ENCODE peak calls at places on chromosomes 5 and 9, in seven cellular contexts. D is endothelial cell, X is Caco-2, Q is RWPE1, P is astrocyte, S is left ventricle myocardium inferior, E is cardiac muscle cell. K is an unnamed sample.

GRCh38 chr5:82512025-82512424 is 233.9 kb upstream of the RPS23 start:
- DNase-seq in E (peak), Q (no peak), D (no peak), X (no peak), P (no peak), S (no peak), K (peak)

GRCh38 chr5:124088289-124089064 is 576.5 kb downstream of the CSNK1G3 start:
- DNase-seq in S (no peak), X (no peak), E (no peak), Q (no peak), D (no peak), P (no peak), K (no peak)

GRCh38 chr5:131974956-131975726 is 29.7 kb upstream of the MEIKIN start:
- DNase-seq in E (no peak), Q (no peak), X (no peak), S (no peak), D (no peak), P (no peak), K (peak)

GRCh38 chr5:124922255-124922975 is 176.0 kb upstream of the ZNF608 start:
- DNase-seq in Q (no peak), E (no peak), D (no peak), X (no peak), S (no peak), P (no peak), K (no peak)

GRCh38 chr9:129270205-129270604 is 92.1 kb upstream of the IER5L start:
- DNase-seq in P (no peak), Q (no peak), E (no peak), D (no peak), S (peak), X (no peak), K (peak)

GRCh38 chr9:2016411-2017208 is 1.5 kb downstream of the SMARCA2 start:
- DNase-seq in E (peak), D (peak), Q (peak), X (peak), S (peak), P (peak), K (peak)

GRCh38 chr9:94611638-94612068 is 18.0 kb upstream of the FBP2 start:
- DNase-seq in S (no peak), D (no peak), Q (no peak), E (no peak), P (no peak), X (no peak), K (peak)

GRCh38 chr9:71734953-71735352 is 33.4 kb downstream of the CEMIP2 start:
- DNase-seq in P (peak), Q (no peak), S (no peak), E (no peak), X (no peak), D (no peak), K (no peak)

GRCh38 chr9:14221558-14221957 is 92.4 kb downstream of the NFIB start:
- DNase-seq in P (peak), E (peak), D (no peak), S (no peak), X (no peak), Q (peak), K (no peak)

GRCh38 chr9:114621975-114622609 is 11.0 kb downstream of the TMEM268 start:
- DNase-seq in D (no peak), P (peak), S (no peak), E (peak), X (no peak), Q (peak), K (no peak)

GRCh38 chr9:134641173-134641985 is at the start of gene COL5A1:
- DNase-seq in D (peak), P (peak), E (peak), X (peak), S (peak), Q (peak), K (peak)
- TF ChIP-seq CTCF in D (no peak), P (no peak), E (no peak), X (no peak), S (peak), Q (no peak), K (no peak)

DNA sequence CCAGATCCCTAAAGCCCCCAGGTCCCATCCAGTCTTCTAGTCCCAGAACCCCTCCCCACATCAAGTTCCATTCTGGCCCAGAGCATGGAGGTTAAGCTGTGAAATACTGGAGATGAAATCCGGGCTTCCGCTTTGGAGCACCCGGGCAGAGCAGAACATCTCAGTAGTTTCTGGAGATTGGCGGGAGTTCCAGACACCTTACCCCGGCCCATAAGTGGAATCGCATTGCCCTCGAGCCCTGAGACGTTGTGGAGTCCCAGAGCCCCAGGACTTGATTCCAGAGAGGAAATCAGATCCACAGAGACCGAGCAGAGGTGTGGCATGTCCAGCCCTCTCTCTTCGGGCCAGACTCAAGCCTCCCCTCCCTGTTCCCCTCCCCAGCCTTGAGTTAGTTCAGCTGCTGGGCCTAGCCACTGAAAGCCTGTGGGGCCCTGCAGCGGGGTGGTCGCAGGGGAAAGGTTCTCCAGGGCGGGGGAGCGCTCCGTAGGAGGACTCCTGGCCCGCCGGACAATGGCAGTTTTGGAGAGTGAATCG is 937 bp upstream of the PAX5 start:
- DNase-seq in S (no peak), P (no peak), D (no peak), Q (no peak), E (no peak), X (no peak), K (no peak)
- TF ChIP-seq CTCF in S (no peak), P (no peak), D (no peak), Q (no peak), E (no peak), X (no peak), K (peak)

GRCh38 chr5:42513246-42513645 is 90.0 kb downstream of the GHR start:
- DNase-seq in Q (no peak), E (no peak), X (no peak), S (no peak), P (no peak), D (no peak), K (no peak)

GRCh38 chr5:42516282-42517042 is 93.2 kb downstream of the GHR start:
- DNase-seq in P (no peak), D (no peak), E (no peak), X (no peak), S (no peak), Q (no peak), K (no peak)

GRCh38 chr5:42515504-42515903 is 92.3 kb downstream of the GHR start:
- DNase-seq in S (no peak), Q (no peak), D (no peak), P (no peak), X (no peak), E (no peak), K (no peak)

GRCh38 chr5:42517164-42517563 is 93.9 kb downstream of the GHR start:
- DNase-seq in X (no peak), D (no peak), E (no peak), P (no peak), S (no peak), Q (no peak), K (no peak)

DNA sequence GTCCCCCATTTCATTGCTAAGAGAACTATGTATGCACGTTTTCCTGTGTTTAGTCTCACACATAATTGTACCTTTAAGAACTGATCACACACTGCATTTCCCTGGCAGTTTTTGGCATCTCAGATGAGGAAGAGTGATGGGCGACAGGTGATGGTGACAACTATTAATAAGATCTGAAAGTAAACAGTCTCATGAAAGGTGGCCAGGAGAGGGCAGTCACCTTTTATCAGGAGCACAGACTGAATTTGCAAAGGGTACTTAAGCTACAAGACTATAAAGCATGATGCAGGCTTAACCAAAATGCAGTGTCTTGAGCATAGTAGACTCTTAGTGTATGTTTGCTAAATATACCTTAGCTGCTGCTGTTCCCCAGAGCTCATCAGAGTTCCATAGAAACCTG is 91.5 kb downstream of the GHR start:
- DNase-seq in Q (no peak), X (no peak), D (no peak), E (no peak), P (no peak), S (no peak), K (peak)
- TF ChIP-seq CTCF in Q (no peak), X (peak), D (no peak), E (no peak), P (no peak), S (peak), K (no peak)

DNA sequence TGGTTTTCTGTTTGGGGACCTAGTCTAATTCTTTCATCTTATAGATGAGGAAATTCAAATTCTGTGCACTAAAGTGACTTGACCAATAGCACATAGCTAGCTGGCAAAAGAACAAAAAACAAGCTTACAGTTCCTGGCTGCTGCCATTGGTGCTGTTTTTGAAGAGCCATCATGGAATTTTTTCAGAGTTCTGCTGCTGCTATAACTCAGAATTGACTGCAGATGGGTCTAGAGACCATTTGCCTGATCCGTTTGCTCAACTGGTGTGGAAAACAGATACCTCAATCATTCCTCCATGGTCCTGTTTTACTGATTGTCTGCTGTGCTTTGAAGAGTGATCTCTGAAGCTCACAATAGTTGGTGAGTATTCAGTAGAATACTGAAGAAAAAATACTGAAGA is 15.2 kb downstream of the FBXL7 start:
- DNase-seq in S (no peak), E (no peak), D (no peak), P (no peak), Q (no peak), X (no peak), K (no peak)
- TF ChIP-seq CTCF in S (peak), E (no peak), D (no peak), P (no peak), Q (no peak), X (no peak), K (no peak)

GRCh38 chr9:19732570-19732969 is 56.3 kb downstream of the SLC24A2 start:
- DNase-seq in S (no peak), Q (no peak), X (no peak), E (no peak), P (no peak), D (no peak), K (no peak)
- TF ChIP-seq CTCF in S (no peak), Q (no peak), X (no peak), E (no peak), P (no peak), D (no peak), K (no peak)

DNA sequence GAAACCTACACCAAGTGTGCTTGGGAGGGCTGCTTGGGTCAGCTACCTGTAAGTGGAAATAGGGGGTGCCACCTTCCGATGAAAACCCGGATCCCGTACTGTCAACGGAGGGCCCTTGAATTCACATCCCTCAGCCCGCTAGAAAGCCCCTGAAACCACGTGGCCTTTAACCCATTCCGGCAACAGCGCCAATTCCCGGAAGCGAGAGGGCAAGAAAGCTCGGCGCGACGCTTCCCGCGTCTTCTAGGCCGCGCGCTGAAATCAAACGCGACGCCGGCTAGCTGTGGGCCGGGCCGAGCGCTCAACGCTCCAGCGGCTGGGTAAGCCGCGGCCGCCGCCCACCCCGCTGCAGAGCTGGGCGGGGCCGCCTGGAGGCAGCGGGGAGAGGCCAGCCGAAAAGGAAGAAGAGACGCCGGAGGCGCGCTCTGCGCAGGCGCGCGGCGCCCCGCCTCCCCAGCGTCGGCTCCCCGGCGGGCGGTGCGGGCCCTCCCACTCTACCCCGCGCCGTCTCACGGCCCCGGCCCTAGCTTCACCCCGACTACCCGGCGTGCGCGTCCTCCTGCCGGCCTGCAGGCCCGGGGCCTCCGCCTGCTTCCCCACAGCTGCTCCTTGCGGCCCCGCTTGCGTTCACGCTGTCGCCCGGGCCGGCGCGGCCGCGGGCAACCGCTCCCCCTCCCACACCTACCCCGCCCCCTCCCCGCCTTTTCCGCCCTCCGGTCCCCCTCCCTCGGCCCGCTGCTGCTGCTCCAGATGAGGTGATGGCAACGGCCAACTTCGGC is at the start of gene KIF2A:
- DNase-seq in X (peak), E (peak), D (peak), S (peak), Q (peak), P (peak), K (peak)
- TF ChIP-seq CTCF in X (no peak), E (no peak), D (no peak), S (peak), Q (no peak), P (no peak), K (no peak)

GRCh38 chr5:157870837-157871834 is 12.2 kb upstream of the CLINT1 start:
- DNase-seq in E (peak), P (peak), S (no peak), Q (peak), X (no peak), D (no peak), K (no peak)
- TF ChIP-seq CTCF in E (peak), P (no peak), S (no peak), Q (no peak), X (no peak), D (no peak), K (no peak)

GRCh38 chr5:10584714-10585113 is 20.8 kb downstream of the ANKRD33B start:
- DNase-seq in E (no peak), Q (no peak), P (no peak), X (no peak), S (no peak), D (no peak), K (no peak)
- TF ChIP-seq CTCF in E (no peak), Q (no peak), P (no peak), X (no peak), S (no peak), D (no peak), K (no peak)

GRCh38 chr9:106648799-106649198 is 214.2 kb upstream of the ZNF462 start:
- DNase-seq in E (peak), D (no peak), S (no peak), X (no peak), P (no peak), Q (peak), K (no peak)
- TF ChIP-seq CTCF in E (peak), D (no peak), S (peak), X (peak), P (no peak), Q (peak), K (no peak)

GRCh38 chr5:155029240-155029639 is 15.7 kb downstream of the KIF4B start:
- DNase-seq in S (no peak), E (no peak), X (no peak), Q (no peak), P (no peak), D (no peak), K (no peak)

GRCh38 chr5:155024015-155024414 is 10.5 kb downstream of the KIF4B start:
- DNase-seq in D (no peak), X (no peak), E (no peak), S (no peak), Q (no peak), P (no peak), K (no peak)

GRCh38 chr5:155023320-155023719 is 9.8 kb downstream of the KIF4B start:
- DNase-seq in P (no peak), Q (no peak), X (no peak), E (no peak), S (no peak), D (no peak), K (no peak)

GRCh38 chr5:155025890-155026289 is 12.3 kb downstream of the KIF4B start:
- DNase-seq in D (no peak), Q (no peak), X (no peak), S (no peak), E (no peak), P (no peak), K (peak)

GRCh38 chr5:155027993-155028629 is 14.6 kb downstream of the KIF4B start:
- DNase-seq in D (no peak), X (no peak), Q (peak), E (peak), P (no peak), S (no peak), K (no peak)
- TF ChIP-seq CTCF in D (no peak), X (peak), Q (peak), E (peak), P (no peak), S (no peak), K (no peak)

K was measured in activated CD8-positive, alpha-beta T cell treated with anti-CD3 and anti-CD28 coated beads for 36 hours.